ENCODE peak calls at places on chromosomes 2 and 18, in five cellular contexts. One of them, this sample, is unnamed.
A peak's percentile ranks its signal among the peaks of the same experiment; 100 is the strongest.

GRCh38 chr2:17815466-17816184 is 635 bp upstream of the MSGN1 start:
- DNase-seq in central memory CD4-positive, alpha-beta T cell: no peak
- DNase-seq in activated T-cell treated with anti-CD3 and anti-CD28 coated beads, Interleukin-2, amount 50 U/mL, for 48 hours: no peak
- DNase-seq in fibroblast of the conjunctiva: no peak
- DNase-seq in fibroblast of lung: peak; percentile 15
- DNase-seq in this sample: no peak

GRCh38 chr18:35828591-35828990 is 143.9 kb upstream of the RMP24 start:
- DNase-seq in central memory CD4-positive, alpha-beta T cell: no peak
- DNase-seq in activated T-cell treated with anti-CD3 and anti-CD28 coated beads, Interleukin-2, amount 50 U/mL, for 48 hours: no peak
- DNase-seq in fibroblast of the conjunctiva: no peak
- DNase-seq in fibroblast of lung: no peak
- DNase-seq in this sample: no peak

GRCh38 chr2:529425-529824 is 147.8 kb downstream of the TMEM18 start:
- DNase-seq in central memory CD4-positive, alpha-beta T cell: no peak
- DNase-seq in activated T-cell treated with anti-CD3 and anti-CD28 coated beads, Interleukin-2, amount 50 U/mL, for 48 hours: no peak
- DNase-seq in fibroblast of the conjunctiva: peak; percentile 44
- DNase-seq in fibroblast of lung: no peak
- DNase-seq in this sample: no peak

GRCh38 chr18:2410688-2411087 is 160.6 kb downstream of the METTL4 start:
- DNase-seq in central memory CD4-positive, alpha-beta T cell: no peak
- DNase-seq in activated T-cell treated with anti-CD3 and anti-CD28 coated beads, Interleukin-2, amount 50 U/mL, for 48 hours: no peak
- DNase-seq in fibroblast of the conjunctiva: no peak
- DNase-seq in fibroblast of lung: peak; percentile 75
- DNase-seq in this sample: no peak

GRCh38 chr2:37377187-37377532 is 32.7 kb downstream of the QPCT start:
- DNase-seq in central memory CD4-positive, alpha-beta T cell: no peak
- DNase-seq in activated T-cell treated with anti-CD3 and anti-CD28 coated beads, Interleukin-2, amount 50 U/mL, for 48 hours: no peak
- DNase-seq in fibroblast of the conjunctiva: no peak
- DNase-seq in fibroblast of lung: peak; percentile 88
- DNase-seq in this sample: no peak

GRCh38 chr2:9191044-9191481 is 15.5 kb upstream of the ASAP2 start:
- DNase-seq in central memory CD4-positive, alpha-beta T cell: no peak
- DNase-seq in activated T-cell treated with anti-CD3 and anti-CD28 coated beads, Interleukin-2, amount 50 U/mL, for 48 hours: no peak
- DNase-seq in fibroblast of the conjunctiva: peak; percentile 96
- DNase-seq in fibroblast of lung: peak; percentile 98
- DNase-seq in this sample: peak; percentile 44

GRCh38 chr18:26813043-26813442 is 52.5 kb downstream of the AQP4 start:
- DNase-seq in central memory CD4-positive, alpha-beta T cell: no peak
- DNase-seq in activated T-cell treated with anti-CD3 and anti-CD28 coated beads, Interleukin-2, amount 50 U/mL, for 48 hours: no peak
- DNase-seq in fibroblast of the conjunctiva: no peak
- DNase-seq in fibroblast of lung: peak; percentile 3
- DNase-seq in this sample: peak; percentile 45

GRCh38 chr2:203659650-203660049 is 46.8 kb upstream of the CD28 start:
- DNase-seq in central memory CD4-positive, alpha-beta T cell: no peak
- DNase-seq in activated T-cell treated with anti-CD3 and anti-CD28 coated beads, Interleukin-2, amount 50 U/mL, for 48 hours: no peak
- DNase-seq in fibroblast of the conjunctiva: no peak
- DNase-seq in fibroblast of lung: no peak
- DNase-seq in this sample: no peak

GRCh38 chr2:189466046-189466445 is 24.8 kb downstream of the WDR75 start:
- DNase-seq in central memory CD4-positive, alpha-beta T cell: no peak
- DNase-seq in activated T-cell treated with anti-CD3 and anti-CD28 coated beads, Interleukin-2, amount 50 U/mL, for 48 hours: no peak
- DNase-seq in fibroblast of the conjunctiva: no peak
- DNase-seq in fibroblast of lung: no peak
- DNase-seq in this sample: no peak

GRCh38 chr2:112881217-112882000 is 29.6 kb upstream of the IL37 start:
- DNase-seq in central memory CD4-positive, alpha-beta T cell: no peak
- DNase-seq in activated T-cell treated with anti-CD3 and anti-CD28 coated beads, Interleukin-2, amount 50 U/mL, for 48 hours: peak; percentile 61
- DNase-seq in fibroblast of the conjunctiva: no peak
- DNase-seq in fibroblast of lung: peak; percentile 95
- DNase-seq in this sample: no peak

This sample was measured in endothelial cell.